ENCODE peak calls at places on chromosomes 4 and X, in five cellular contexts. One of them, this sample, is unnamed.

GRCh38 chr4:675036-675804 is 878 bp downstream of the MYL5 start:
- DNase-seq in IMR-90: no peak
- DNase-seq in GM23338: no peak
- DNase-seq in kidney: peak; percentile 84
- DNase-seq in adrenal gland: peak; percentile 38
- DNase-seq in this sample: no peak

GRCh38 chr4:26746742-26747351 is 113.8 kb upstream of the STIM2 start:
- DNase-seq in IMR-90: no peak
- DNase-seq in GM23338: no peak
- DNase-seq in kidney: no peak
- DNase-seq in adrenal gland: no peak
- DNase-seq in this sample: no peak

GRCh38 chr4:81785338-81785737 is 313.6 kb upstream of the RASGEF1B start:
- DNase-seq in IMR-90: no peak
- DNase-seq in GM23338: no peak
- DNase-seq in kidney: no peak
- DNase-seq in adrenal gland: no peak
- DNase-seq in this sample: no peak

GRCh38 chr4:96097040-96097607 is 257.2 kb downstream of the PDHA2 start:
- DNase-seq in IMR-90: no peak
- DNase-seq in GM23338: peak; percentile 17
- DNase-seq in kidney: no peak
- DNase-seq in adrenal gland: no peak
- DNase-seq in this sample: no peak

GRCh38 chrX:154730271-154730883 is 20.5 kb downstream of the GAB3 start:
- DNase-seq in IMR-90: peak; percentile 77
- DNase-seq in GM23338: no peak
- DNase-seq in kidney: peak; percentile 74
- DNase-seq in adrenal gland: peak; percentile 30
- DNase-seq in this sample: no peak

GRCh38 chr4:41797260-41797659 is 48.7 kb upstream of the PHOX2B start:
- DNase-seq in IMR-90: no peak
- DNase-seq in GM23338: no peak
- DNase-seq in kidney: no peak
- DNase-seq in adrenal gland: no peak
- DNase-seq in this sample: no peak

GRCh38 chr4:144597171-144597570 is 48.8 kb upstream of the HHIP start:
- DNase-seq in IMR-90: no peak
- DNase-seq in GM23338: peak; percentile 39
- DNase-seq in kidney: no peak
- DNase-seq in adrenal gland: no peak
- DNase-seq in this sample: no peak

GRCh38 chrX:10146350-10146749 is 10.4 kb upstream of the CLCN4 start:
- DNase-seq in IMR-90: no peak
- DNase-seq in GM23338: no peak
- DNase-seq in kidney: no peak
- DNase-seq in adrenal gland: no peak
- DNase-seq in this sample: no peak

GRCh38 chr4:138576684-138577083 is 334.5 kb upstream of the SLC7A11 start:
- DNase-seq in IMR-90: peak; percentile 68
- DNase-seq in GM23338: peak; percentile 81
- DNase-seq in kidney: no peak
- DNase-seq in adrenal gland: no peak
- DNase-seq in this sample: no peak

GRCh38 chrX:146056511-146057081 is 239.0 kb downstream of the SLITRK2 start:
- DNase-seq in IMR-90: no peak
- DNase-seq in GM23338: no peak
- DNase-seq in kidney: no peak
- DNase-seq in adrenal gland: no peak
- DNase-seq in this sample: no peak

GRCh38 chr4:141761926-141762325 is 125.5 kb downstream of the IL15 start:
- DNase-seq in IMR-90: no peak
- DNase-seq in GM23338: no peak
- DNase-seq in kidney: no peak
- DNase-seq in adrenal gland: no peak
- DNase-seq in this sample: no peak

GRCh38 chr4:7487998-7488671 is 53.4 kb upstream of the PSAPL1 start:
- DNase-seq in IMR-90: no peak
- DNase-seq in GM23338: no peak
- DNase-seq in kidney: no peak
- DNase-seq in adrenal gland: no peak
- DNase-seq in this sample: no peak

GRCh38 chr4:158938462-158939044 is 164.3 kb upstream of the RAPGEF2 start:
- DNase-seq in IMR-90: peak; percentile 40
- DNase-seq in GM23338: peak; percentile 17
- DNase-seq in kidney: no peak
- DNase-seq in adrenal gland: no peak
- DNase-seq in this sample: no peak

GRCh38 chr4:158873795-158874359 is 105.1 kb downstream of the FNIP2 start:
- DNase-seq in IMR-90: peak; percentile 96
- DNase-seq in GM23338: no peak
- DNase-seq in kidney: no peak
- DNase-seq in adrenal gland: no peak
- DNase-seq in this sample: no peak

GRCh38 chr4:7804759-7805385 is 134.8 kb downstream of the AFAP1 start:
- DNase-seq in IMR-90: no peak
- DNase-seq in GM23338: no peak
- DNase-seq in kidney: no peak
- DNase-seq in adrenal gland: no peak
- DNase-seq in this sample: no peak

GRCh38 chr4:84568496-84568895 is 14.4 kb upstream of the CDS1 start:
- DNase-seq in IMR-90: no peak
- DNase-seq in GM23338: no peak
- DNase-seq in kidney: no peak
- DNase-seq in adrenal gland: no peak
- DNase-seq in this sample: no peak

GRCh38 chr4:168615294-168615693 is 118.4 kb downstream of the PALLD start:
- DNase-seq in IMR-90: peak; percentile 57
- DNase-seq in GM23338: no peak
- DNase-seq in kidney: no peak
- DNase-seq in adrenal gland: no peak
- DNase-seq in this sample: no peak

GRCh38 chr4:59238212-59238611 is 1961.9 kb upstream of the ADGRL3 start:
- DNase-seq in IMR-90: no peak
- DNase-seq in GM23338: no peak
- DNase-seq in kidney: peak; percentile 35
- DNase-seq in adrenal gland: no peak
- DNase-seq in this sample: no peak

GRCh38 chrX:137052641-137053235 is 18.9 kb upstream of the GPR101 start:
- DNase-seq in IMR-90: no peak
- DNase-seq in GM23338: peak; percentile 15
- DNase-seq in kidney: no peak
- DNase-seq in adrenal gland: peak; percentile 10
- DNase-seq in this sample: no peak

GRCh38 chr4:26238782-26239647 is 81.8 kb upstream of the RBPJ start:
- DNase-seq in IMR-90: peak; percentile 75
- DNase-seq in GM23338: peak; percentile 36
- DNase-seq in kidney: no peak
- DNase-seq in adrenal gland: no peak
- DNase-seq in this sample: no peak

GRCh38 chr4:29467044-29467717 is 1253.0 kb upstream of the PCDH7 start:
- DNase-seq in IMR-90: peak; percentile 12
- DNase-seq in GM23338: no peak
- DNase-seq in kidney: no peak
- DNase-seq in adrenal gland: peak; percentile 8
- DNase-seq in this sample: no peak

GRCh38 chrX:80876877-80877276 is 67.2 kb upstream of the BRWD3 start:
- DNase-seq in IMR-90: peak; percentile 44
- DNase-seq in GM23338: peak; percentile 43
- DNase-seq in kidney: no peak
- DNase-seq in adrenal gland: no peak
- DNase-seq in this sample: no peak

GRCh38 chr4:76194325-76194724 is 19.3 kb downstream of the SCARB2 start:
- DNase-seq in IMR-90: peak; percentile 94
- DNase-seq in GM23338: no peak
- DNase-seq in kidney: no peak
- DNase-seq in adrenal gland: peak; percentile 76
- DNase-seq in this sample: no peak

GRCh38 chr4:166144607-166145006 is 271.6 kb downstream of the TLL1 start:
- DNase-seq in IMR-90: no peak
- DNase-seq in GM23338: no peak
- DNase-seq in kidney: no peak
- DNase-seq in adrenal gland: no peak
- DNase-seq in this sample: no peak

GRCh38 chr4:52051213-52051614 is at the start of gene SPATA18:
- DNase-seq in IMR-90: no peak
- DNase-seq in GM23338: peak; percentile 12
- DNase-seq in kidney: peak; percentile 72
- DNase-seq in adrenal gland: peak; percentile 35
- DNase-seq in this sample: peak; percentile 60

GRCh38 chr4:155653052-155653451 is 13.6 kb upstream of the GUCY1A1 start:
- DNase-seq in IMR-90: no peak
- DNase-seq in GM23338: no peak
- DNase-seq in kidney: no peak
- DNase-seq in adrenal gland: no peak
- DNase-seq in this sample: no peak

GRCh38 chr4:15740764-15741404 is 37.2 kb upstream of the CD38 start:
- DNase-seq in IMR-90: no peak
- DNase-seq in GM23338: no peak
- DNase-seq in kidney: no peak
- DNase-seq in adrenal gland: no peak
- DNase-seq in this sample: no peak

GRCh38 chr4:15746110-15746509 is 32.0 kb upstream of the CD38 start:
- DNase-seq in IMR-90: no peak
- DNase-seq in GM23338: no peak
- DNase-seq in kidney: no peak
- DNase-seq in adrenal gland: no peak
- DNase-seq in this sample: no peak

GRCh38 chr4:15744016-15744415 is 34.1 kb upstream of the CD38 start:
- DNase-seq in IMR-90: peak; percentile 55
- DNase-seq in GM23338: no peak
- DNase-seq in kidney: no peak
- DNase-seq in adrenal gland: no peak
- DNase-seq in this sample: no peak

GRCh38 chr4:15742083-15742582 is 36.0 kb upstream of the CD38 start:
- DNase-seq in IMR-90: no peak
- DNase-seq in GM23338: no peak
- DNase-seq in kidney: no peak
- DNase-seq in adrenal gland: no peak
- DNase-seq in this sample: no peak

DNA sequence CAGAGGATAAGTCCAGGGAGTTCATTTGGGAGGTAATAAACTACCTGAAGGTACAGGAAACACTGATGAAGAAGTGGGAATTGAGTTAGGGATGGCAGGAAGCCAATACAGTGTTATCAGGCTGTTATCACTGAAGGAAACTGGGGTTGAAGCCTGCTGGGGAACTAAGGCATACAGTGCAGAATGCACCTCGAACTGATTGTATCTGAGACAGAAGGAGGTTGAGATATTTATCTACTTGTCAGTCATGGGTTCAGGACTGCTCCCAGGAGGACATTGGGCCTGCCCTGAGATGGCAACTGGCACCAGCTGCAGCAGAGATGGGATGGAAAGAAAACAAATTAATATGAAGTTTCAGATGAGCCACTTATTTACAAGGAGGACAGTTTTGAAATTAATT is 35.5 kb upstream of the CD38 start:
- DNase-seq in IMR-90: no peak
- DNase-seq in GM23338: no peak
- DNase-seq in kidney: no peak
- DNase-seq in adrenal gland: no peak
- DNase-seq in this sample: no peak
- H3K27ac ChIP-seq in IMR-90: no peak overlapping the region
- H3K27ac ChIP-seq in GM23338: no peak overlapping the region
- H3K27ac ChIP-seq in kidney: no peak overlapping the region
- H3K27ac ChIP-seq in adrenal gland: no peak overlapping the region
- H3K27ac ChIP-seq in this sample: no peak overlapping the region

DNA sequence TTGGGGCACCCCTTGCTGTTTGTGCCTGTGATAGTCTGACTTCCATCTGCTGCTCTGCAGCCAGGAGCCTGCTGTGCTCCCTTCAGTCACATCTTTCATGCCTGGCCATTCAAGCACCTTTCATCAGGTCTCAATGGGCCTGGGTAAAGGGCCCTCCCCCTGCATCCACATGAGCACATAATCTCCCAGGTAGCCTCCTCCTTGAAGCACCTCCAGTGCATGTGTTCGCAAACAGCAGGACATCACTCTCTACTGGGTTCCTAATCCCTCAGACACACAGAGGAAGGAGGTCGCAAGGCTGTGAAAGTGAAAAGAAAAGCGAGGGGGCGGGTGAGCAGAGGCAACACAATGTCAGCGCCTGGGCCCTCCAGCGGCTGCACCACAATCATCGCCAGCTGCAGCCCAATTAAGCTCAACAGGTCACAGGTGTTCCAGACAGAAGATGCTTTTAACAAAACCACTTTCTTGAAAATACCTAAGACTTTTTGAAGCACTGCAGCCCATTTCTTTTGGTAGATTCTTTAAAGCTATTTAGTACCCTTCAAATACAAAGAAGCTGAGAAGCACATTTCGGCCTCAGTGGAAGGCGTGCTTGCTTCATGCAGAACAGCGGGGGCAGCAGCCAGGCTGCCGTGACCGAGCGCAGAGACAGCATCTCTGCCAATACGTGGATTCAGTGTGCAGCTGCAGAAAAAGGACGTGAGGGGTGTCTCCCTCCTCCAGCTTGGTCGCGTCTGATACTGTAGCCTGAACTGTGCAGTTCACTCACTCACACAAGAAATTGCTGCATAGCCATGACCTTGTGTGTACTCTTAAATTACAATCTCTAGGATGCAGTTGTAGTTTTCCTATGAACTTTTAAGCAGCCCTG is 92.2 kb upstream of the SPRY1 start:
- DNase-seq in IMR-90: no peak
- DNase-seq in GM23338: peak; percentile 91
- DNase-seq in kidney: no peak
- DNase-seq in adrenal gland: no peak
- DNase-seq in this sample: no peak
- TF ChIP-seq CTCF in IMR-90: no peak
- TF ChIP-seq CTCF in GM23338: peak; percentile 34
- TF ChIP-seq CTCF in kidney: no peak
- TF ChIP-seq CTCF in adrenal gland: no peak
- TF ChIP-seq CTCF in this sample: no peak

GRCh38 chr4:88794087-88794486 is 96.5 kb upstream of the NAP1L5 start:
- DNase-seq in IMR-90: no peak
- DNase-seq in GM23338: no peak
- DNase-seq in kidney: no peak
- DNase-seq in adrenal gland: no peak
- DNase-seq in this sample: no peak

GRCh38 chr4:88792821-88793220 is 95.2 kb upstream of the NAP1L5 start:
- DNase-seq in IMR-90: peak; percentile 59
- DNase-seq in GM23338: peak; percentile 48
- DNase-seq in kidney: no peak
- DNase-seq in adrenal gland: no peak
- DNase-seq in this sample: no peak

GRCh38 chr4:88791274-88791673 is 93.6 kb upstream of the NAP1L5 start:
- DNase-seq in IMR-90: peak; percentile 23
- DNase-seq in GM23338: peak; percentile 36
- DNase-seq in kidney: no peak
- DNase-seq in adrenal gland: no peak
- DNase-seq in this sample: no peak

GRCh38 chr4:88793473-88793872 is 95.8 kb upstream of the NAP1L5 start:
- DNase-seq in IMR-90: no peak
- DNase-seq in GM23338: no peak
- DNase-seq in kidney: no peak
- DNase-seq in adrenal gland: no peak
- DNase-seq in this sample: no peak

GRCh38 chr4:88792268-88792781 is 94.7 kb upstream of the NAP1L5 start:
- DNase-seq in IMR-90: peak; percentile 86
- DNase-seq in GM23338: peak; percentile 38
- DNase-seq in kidney: no peak
- DNase-seq in adrenal gland: no peak
- DNase-seq in this sample: no peak
- H3K27ac ChIP-seq in IMR-90: no peak overlapping the region
- H3K27ac ChIP-seq in GM23338: peak overlapping the region; percentile 55
- H3K27ac ChIP-seq in kidney: no peak overlapping the region
- H3K27ac ChIP-seq in adrenal gland: no peak overlapping the region
- H3K27ac ChIP-seq in this sample: no peak overlapping the region

GRCh38 chrX:71911023-71911730 is 532 bp downstream of the NHSL2 start:
- DNase-seq in IMR-90: no peak
- DNase-seq in GM23338: peak; percentile 66
- DNase-seq in kidney: peak; percentile 73
- DNase-seq in adrenal gland: no peak
- DNase-seq in this sample: no peak
- TF ChIP-seq CTCF in IMR-90: no peak
- TF ChIP-seq CTCF in GM23338: peak; percentile 38
- TF ChIP-seq CTCF in kidney: no peak
- TF ChIP-seq CTCF in adrenal gland: no peak
- TF ChIP-seq CTCF in this sample: no peak